ENCODE peak calls at places on chromosomes 5 and 9, in nine cellular contexts. K is RWPE1; Z is CD4-positive, alpha-beta T cell; U is CD8-positive, alpha-beta T cell; W is GM23338; Y is left ventricle myocardium inferior; G is small intestine; N is PC-3; X is WERI-Rb-1. T is an unnamed sample.

GRCh38 chr5:144598451-144599068 is 427.9 kb downstream of the KCTD16 start:
- DNase-seq in K (no peak), Z (no peak), U (no peak), W (peak), Y (no peak), G (peak), N (no peak), X (no peak), T (no peak)

GRCh38 chr5:34580983-34581382 is 75.1 kb upstream of the RAI14 start:
- DNase-seq in K (no peak), Z (no peak), U (no peak), W (no peak), Y (no peak), G (no peak), N (no peak), X (no peak), T (no peak)

GRCh38 chr9:4615251-4615650 is 46.8 kb upstream of the PLPP6 start:
- DNase-seq in K (no peak), Z (no peak), U (no peak), W (no peak), Y (no peak), G (no peak), N (peak), X (no peak), T (no peak)

GRCh38 chr5:69083412-69083811 is 10.4 kb upstream of the SLC30A5 start:
- DNase-seq in K (peak), Z (no peak), U (no peak), W (peak), Y (no peak), G (peak), N (peak), X (peak), T (no peak)

GRCh38 chr9:749712-750111 is 91.8 kb upstream of the DMRT1 start:
- DNase-seq in K (no peak), Z (no peak), U (peak), W (no peak), Y (no peak), G (peak), N (no peak), X (no peak), T (no peak)

GRCh38 chr5:179264053-179264540 is 81.2 kb downstream of the ADAMTS2 start:
- DNase-seq in K (no peak), Z (no peak), U (no peak), W (no peak), Y (peak), G (no peak), N (no peak), X (no peak), T (no peak)

GRCh38 chr9:77663754-77664153 is 15.6 kb upstream of the GNA14 start:
- DNase-seq in K (no peak), Z (no peak), U (no peak), W (no peak), Y (no peak), G (peak), N (peak), X (no peak), T (peak)

GRCh38 chr5:120533581-120533980 is 69.5 kb downstream of the PRR16 start:
- DNase-seq in K (no peak), Z (no peak), U (no peak), W (no peak), Y (no peak), G (no peak), N (no peak), X (no peak), T (no peak)

GRCh38 chr9:110015759-110016158 is 192.2 kb downstream of the C9orf152 start:
- DNase-seq in K (peak), Z (no peak), U (no peak), W (no peak), Y (no peak), G (no peak), N (peak), X (no peak), T (peak)

GRCh38 chr9:101121836-101122399 is 93.4 kb downstream of the PLPPR1 start:
- DNase-seq in K (no peak), Z (no peak), U (no peak), W (no peak), Y (no peak), G (no peak), N (no peak), X (no peak), T (peak)

GRCh38 chr5:87885727-87886126 is 382.9 kb downstream of the TMEM161B start:
- DNase-seq in K (no peak), Z (no peak), U (no peak), W (no peak), Y (no peak), G (no peak), N (peak), X (no peak), T (no peak)

DNA sequence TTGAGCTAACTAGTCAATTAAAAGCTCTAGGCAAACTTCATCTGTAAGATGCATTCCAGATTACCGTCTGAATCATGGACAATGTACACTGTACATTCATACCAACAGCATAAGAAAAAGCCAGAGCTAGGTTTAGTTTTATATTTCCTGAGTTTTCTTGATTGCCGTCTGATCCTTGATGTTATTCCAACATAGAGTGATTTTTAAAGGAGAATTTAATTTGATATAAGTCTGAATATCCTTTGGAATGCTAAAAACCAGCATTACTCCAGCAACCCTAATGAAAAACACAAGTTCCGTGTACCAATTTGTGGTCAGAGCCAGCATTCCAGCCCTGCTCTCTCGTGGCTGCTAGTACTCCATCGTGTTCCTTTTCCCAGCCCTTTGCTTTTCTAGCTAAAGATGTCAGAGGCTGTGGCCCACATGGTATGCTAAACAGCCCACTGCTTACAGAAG is 246.6 kb upstream of the GAS1 start:
- DNase-seq in K (no peak), Z (no peak), U (no peak), W (peak), Y (no peak), G (no peak), N (no peak), X (no peak), T (no peak)
- H3K27ac ChIP-seq in K (no peak), Z (no peak), U (no peak), W (no peak), Y (no peak), G (no peak), N (no peak), X (no peak), T (peak)

GRCh38 chr9:123370108-123370507 is 14.1 kb downstream of the CRB2 start:
- DNase-seq in K (no peak), Z (no peak), U (no peak), W (no peak), Y (no peak), G (no peak), N (no peak), X (no peak), T (no peak)

GRCh38 chr9:123371228-123371584 is 15.2 kb downstream of the CRB2 start:
- DNase-seq in K (no peak), Z (no peak), U (no peak), W (no peak), Y (no peak), G (no peak), N (no peak), X (no peak), T (no peak)

GRCh38 chr9:123371805-123372590 is 16.0 kb downstream of the CRB2 start:
- DNase-seq in K (no peak), Z (no peak), U (no peak), W (no peak), Y (no peak), G (no peak), N (no peak), X (no peak), T (no peak)

GRCh38 chr9:123369296-123369695 is 13.3 kb downstream of the CRB2 start:
- DNase-seq in K (no peak), Z (no peak), U (no peak), W (no peak), Y (no peak), G (no peak), N (no peak), X (no peak), T (no peak)

GRCh38 chr9:123370526-123371227 is 14.7 kb downstream of the CRB2 start:
- DNase-seq in K (no peak), Z (no peak), U (no peak), W (no peak), Y (no peak), G (peak), N (no peak), X (no peak), T (no peak)
- H3K27ac ChIP-seq in K (no peak), Z (no peak), U (no peak), W (no peak), Y (no peak), G (no peak), N (no peak), X (no peak), T (no peak)

DNA sequence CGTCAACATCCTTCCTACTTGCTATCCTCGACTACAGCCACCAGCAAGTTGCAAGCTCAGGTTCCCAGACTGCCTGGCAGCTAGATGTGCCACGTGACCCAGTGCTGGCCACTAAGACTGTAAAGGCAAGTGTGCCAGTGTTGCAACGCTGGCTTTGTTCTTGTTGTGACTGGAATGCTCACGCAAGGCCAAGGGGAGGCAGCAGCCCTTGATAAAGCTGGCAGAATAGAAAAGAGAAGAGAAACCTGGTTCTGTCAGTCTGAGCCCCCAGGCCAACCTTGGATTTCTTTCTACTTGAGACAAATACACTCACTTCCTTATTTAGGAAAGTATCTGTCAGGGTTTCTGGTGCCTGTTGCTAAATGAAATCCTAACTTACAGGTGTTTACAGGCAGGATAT is 113.0 kb downstream of the KLHL3 start:
- DNase-seq in K (no peak), Z (no peak), U (no peak), W (no peak), Y (peak), G (no peak), N (no peak), X (no peak), T (peak)
- H3K27ac ChIP-seq in K (peak), Z (no peak), U (no peak), W (no peak), Y (peak), G (no peak), N (peak), X (no peak), T (peak)

GRCh38 chr9:115373710-115374045 is 255.7 kb upstream of the TNC start:
- DNase-seq in K (no peak), Z (no peak), U (no peak), W (no peak), Y (no peak), G (no peak), N (no peak), X (no peak), T (no peak)
- H3K27ac ChIP-seq in K (no peak), Z (no peak), U (no peak), W (no peak), Y (no peak), G (no peak), N (peak), X (no peak), T (peak)